ENCODE peak calls at places on chromosome 6, in nine cellular contexts. F is Peyer's patch; H is amniotic stem cell; X is Calu3; U is stimulated activated CD4-positive, alpha-beta T cell treated with anti-CD3 and anti-CD28 coated beads, Interleukin-12 subunit alpha, Interleukin-12 subunit beta, amount 100 ng/mL, for 4 hours; R is T follicular helper cell; A is OCI-LY7; O is body of pancreas; E is HEK293T. K is an unnamed sample.

GRCh38 chr6:39558791-39559190 is 166.4 kb downstream of the KIF6 start:
- DNase-seq in R (no peak), E (no peak), A (no peak), O (no peak), F (no peak), X (no peak), U (no peak), H (no peak), K (no peak)

GRCh38 chr6:11054722-11055121 is 10.6 kb upstream of the ELOVL2 start:
- DNase-seq in E (no peak), R (no peak), O (no peak), X (no peak), A (no peak), U (no peak), F (no peak), H (no peak), K (no peak)

GRCh38 chr6:79267128-79267527 is 32.6 kb upstream of the HMGN3 start:
- DNase-seq in R (no peak), U (no peak), F (no peak), X (no peak), H (no peak), E (no peak), A (no peak), O (no peak), K (no peak)

GRCh38 chr6:81304486-81304885 is 448.0 kb downstream of the TENT5A start:
- DNase-seq in R (no peak), E (no peak), A (no peak), X (no peak), U (no peak), F (no peak), O (no peak), H (no peak), K (no peak)

GRCh38 chr6:101597711-101598110 is 204.2 kb downstream of the GRIK2 start:
- DNase-seq in X (no peak), U (no peak), H (peak; percentile 74), O (no peak), A (no peak), R (no peak), E (no peak), F (no peak), K (no peak)

GRCh38 chr6:21999012-21999528 is 297.8 kb downstream of the PRL start:
- DNase-seq in U (no peak), O (no peak), R (no peak), H (peak; percentile 38), F (no peak), A (no peak), X (no peak), E (no peak), K (no peak)

GRCh38 chr6:15758631-15759215 is 95.9 kb upstream of the DTNBP1 start:
- DNase-seq in E (no peak), X (no peak), O (no peak), H (no peak), A (no peak), U (no peak), R (no peak), F (no peak), K (peak; percentile 22)

GRCh38 chr6:106858653-106859092 is 115.9 kb downstream of the CD24 start:
- DNase-seq in E (no peak), F (no peak), O (no peak), H (no peak), X (peak; percentile 77), U (no peak), R (no peak), A (no peak), K (no peak)

GRCh38 chr6:107692351-107692750 is 131.8 kb downstream of the SCML4 start:
- DNase-seq in U (no peak), X (no peak), F (no peak), A (no peak), E (no peak), R (no peak), O (no peak), H (no peak), K (no peak)

GRCh38 chr6:11298651-11299420 is 66.4 kb upstream of the NEDD9 start:
- DNase-seq in H (no peak), R (no peak), X (peak; percentile 58), A (no peak), O (peak; percentile 59), U (no peak), F (no peak), E (no peak), K (no peak)

GRCh38 chr6:30641048-30641447 is 5.9 kb upstream of the C6orf136 start:
- DNase-seq in O (no peak), U (no peak), X (no peak), R (no peak), E (no peak), H (no peak), F (no peak), A (peak; percentile 8), K (no peak)

GRCh38 chr6:75203721-75204120 is 2.1 kb downstream of the COL12A1 start:
- DNase-seq in H (no peak), O (no peak), F (no peak), R (no peak), X (no peak), A (no peak), U (no peak), E (no peak), K (no peak)

GRCh38 chr6:20575691-20576451 is 41.6 kb downstream of the CDKAL1 start:
- DNase-seq in H (no peak), X (no peak), A (no peak), U (no peak), O (no peak), R (no peak), F (no peak), E (no peak), K (no peak)

GRCh38 chr6:72619883-72620696 is 1.8 kb upstream of the KCNQ5 start:
- DNase-seq in R (peak; percentile 30), O (no peak), E (no peak), F (no peak), H (no peak), A (peak; percentile 66), U (peak; percentile 69), X (peak; percentile 10), K (peak; percentile 52)

GRCh38 chr6:13194852-13195251 is 133.5 kb downstream of the TBC1D7 start:
- DNase-seq in R (no peak), A (peak; percentile 79), X (peak; percentile 43), E (peak; percentile 61), H (no peak), O (peak; percentile 27), U (no peak), F (no peak), K (peak; percentile 69)

GRCh38 chr6:33075568-33076405 is at the start of gene HLA-DPB1:
- DNase-seq in X (peak; percentile 37), H (no peak), O (no peak), A (peak; percentile 90), R (peak; percentile 14), E (peak; percentile 61), U (no peak), F (no peak), K (no peak)

GRCh38 chr6:21375206-21375605 is 218.3 kb upstream of the SOX4 start:
- DNase-seq in F (no peak), E (no peak), U (no peak), H (no peak), R (no peak), X (no peak), A (no peak), O (no peak), K (no peak)

GRCh38 chr6:157867981-157868380 is 44.9 kb downstream of the SNX9 start:
- DNase-seq in H (no peak), R (no peak), F (no peak), O (no peak), U (no peak), X (no peak), A (no peak), E (no peak), K (no peak)

GRCh38 chr6:157982580-157983438 is 1.1 kb downstream of the SYNJ2 start:
- DNase-seq in H (peak; percentile 37), X (peak; percentile 49), O (peak; percentile 46), R (no peak), F (peak; percentile 52), A (no peak), U (no peak), E (no peak), K (peak; percentile 49)

GRCh38 chr6:126143650-126144260 is 157.4 kb downstream of the TRMT11 start:
- DNase-seq in F (no peak), H (no peak), R (no peak), O (no peak), A (no peak), E (no peak), U (no peak), X (no peak), K (no peak)

GRCh38 chr6:154257074-154257473 is 99.5 kb downstream of the IPCEF1 start:
- DNase-seq in X (no peak), O (no peak), H (no peak), A (no peak), E (no peak), U (no peak), F (no peak), R (no peak), K (no peak)

GRCh38 chr6:30722280-30723112 is 2.3 kb downstream of the TUBB start:
- DNase-seq in R (peak; percentile 76), O (peak; percentile 78), F (peak; percentile 91), U (peak; percentile 82), X (peak; percentile 90), H (no peak), E (peak; percentile 63), A (peak; percentile 79), K (peak; percentile 87)

GRCh38 chr6:158834675-158835385 is 15.7 kb upstream of the EZR start:
- DNase-seq in X (no peak), E (no peak), U (no peak), R (no peak), H (no peak), F (no peak), A (no peak), O (peak; percentile 23), K (no peak)

GRCh38 chr6:156633291-156633690 is 143.9 kb upstream of the ARID1B start:
- DNase-seq in O (no peak), H (no peak), U (no peak), E (no peak), X (no peak), R (no peak), A (no peak), F (no peak), K (no peak)

GRCh38 chr6:158816329-158816728 is 2.8 kb downstream of the EZR start:
- DNase-seq in A (peak; percentile 55), F (no peak), O (peak; percentile 11), E (no peak), R (no peak), U (no peak), H (no peak), X (no peak), K (peak; percentile 34)

GRCh38 chr6:18242062-18242851 is 22.1 kb downstream of the DEK start:
- DNase-seq in R (no peak), A (no peak), U (no peak), F (no peak), O (no peak), E (no peak), H (peak; percentile 59), X (no peak), K (no peak)

GRCh38 chr6:53432318-53433161 is 83.8 kb upstream of the ELOVL5 start:
- DNase-seq in O (no peak), F (no peak), X (no peak), R (no peak), A (no peak), U (no peak), E (no peak), H (no peak), K (no peak)

GRCh38 chr6:57435475-57436163 is 118.2 kb downstream of the PRIM2 start:
- DNase-seq in U (no peak), A (no peak), X (no peak), R (no peak), F (no peak), O (no peak), E (no peak), H (no peak), K (no peak)

GRCh38 chr6:100504786-100505737 is 40.3 kb upstream of the SIM1 start:
- DNase-seq in H (peak; percentile 66), R (no peak), O (no peak), F (no peak), X (peak; percentile 64), E (no peak), U (no peak), A (no peak), K (no peak)

GRCh38 chr6:139996253-139996834 is 621.9 kb upstream of the CITED2 start:
- DNase-seq in A (peak; percentile 5), X (peak; percentile 43), U (no peak), F (no peak), R (no peak), E (peak; percentile 32), H (no peak), O (peak; percentile 27), K (no peak)

GRCh38 chr6:4645713-4646356 is 130.4 kb upstream of the CDYL start:
- DNase-seq in O (no peak), H (no peak), R (no peak), A (no peak), U (no peak), E (peak; percentile 30), X (no peak), F (no peak), K (no peak)